ENCODE peak calls at places on chromosomes 3 and 15, in eight cellular contexts. M, F, B, D, I, X, G and N are unnamed samples.

GRCh38 chr3:31760654-31761053 is 220.4 kb downstream of the OSBPL10 start:
- DNase-seq in M (no peak), F (no peak), B (no peak), D (no peak), I (no peak), X (no peak), G (no peak), N (no peak)

GRCh38 chr3:127849368-127849767 is 27.1 kb upstream of the MGLL start:
- DNase-seq in M (no peak), F (no peak), B (no peak), D (peak; percentile 83), I (no peak), X (no peak), G (no peak), N (no peak)

GRCh38 chr3:177448987-177449975 is 252.0 kb upstream of the TBL1XR1 start:
- DNase-seq in M (no peak), F (peak; percentile 43), B (no peak), D (no peak), I (no peak), X (no peak), G (no peak), N (peak; percentile 89)

GRCh38 chr3:129185774-129186173 is 2.1 kb upstream of the CNBP start:
- DNase-seq in M (no peak), F (no peak), B (no peak), D (no peak), I (no peak), X (no peak), G (no peak), N (no peak)

GRCh38 chr15:60062826-60063225 is 58.7 kb downstream of the FOXB1 start:
- DNase-seq in M (no peak), F (peak; percentile 46), B (no peak), D (no peak), I (no peak), X (no peak), G (no peak), N (no peak)

GRCh38 chr3:57974796-57975388 is 33.3 kb upstream of the FLNB start:
- DNase-seq in M (no peak), F (peak; percentile 99), B (no peak), D (no peak), I (no peak), X (no peak), G (no peak), N (no peak)

GRCh38 chr15:49904296-49904695 is 214.7 kb downstream of the ATP8B4 start:
- DNase-seq in M (no peak), F (no peak), B (no peak), D (no peak), I (no peak), X (no peak), G (no peak), N (no peak)

GRCh38 chr15:65309882-65310418 is 5.5 kb downstream of the RNU5B-1 start:
- DNase-seq in M (no peak), F (no peak), B (no peak), D (no peak), I (no peak), X (no peak), G (no peak), N (no peak)

GRCh38 chr3:182790612-182791011 is 2.7 kb upstream of the ATP11B start:
- DNase-seq in M (no peak), F (no peak), B (no peak), D (no peak), I (no peak), X (no peak), G (no peak), N (no peak)